ENCODE peak calls at places on chromosome 21, in four cellular contexts. One of them, this sample, is unnamed.

GRCh38 chr21:31866077-31866511 is 6.7 kb upstream of the HUNK start:
- DNase-seq in H1: peak; percentile 82
- DNase-seq in GM12878: no peak
- DNase-seq in K562: peak; percentile 82
- DNase-seq in this sample: peak; percentile 65

GRCh38 chr21:39696620-39697019 is 48.4 kb upstream of the IGSF5 start:
- DNase-seq in H1: no peak
- DNase-seq in GM12878: no peak
- DNase-seq in K562: no peak
- DNase-seq in this sample: no peak

GRCh38 chr21:36075171-36075570 is 5.3 kb downstream of the CBR1 start:
- DNase-seq in K562: no peak
- DNase-seq in GM12878: no peak
- DNase-seq in H1: no peak
- DNase-seq in this sample: no peak

GRCh38 chr21:36701912-36702621 is 3.2 kb downstream of the SIM2 start:
- DNase-seq in H1: no peak
- DNase-seq in GM12878: no peak
- DNase-seq in K562: no peak
- DNase-seq in this sample: no peak

GRCh38 chr21:31252611-31253010 is 91.5 kb downstream of the TIAM1 start:
- DNase-seq in K562: no peak
- DNase-seq in H1: no peak
- DNase-seq in GM12878: no peak
- DNase-seq in this sample: no peak

GRCh38 chr21:38742580-38743260 is 63.0 kb upstream of the ETS2 start:
- DNase-seq in H1: no peak
- DNase-seq in K562: no peak
- DNase-seq in GM12878: no peak
- DNase-seq in this sample: no peak

GRCh38 chr21:46116189-46116845 is 18.4 kb downstream of the COL6A2 start:
- DNase-seq in GM12878: no peak
- DNase-seq in H1: no peak
- DNase-seq in K562: no peak
- DNase-seq in this sample: no peak

GRCh38 chr21:20943476-20944085 is 54.6 kb upstream of the NCAM2 start:
- DNase-seq in K562: no peak
- DNase-seq in GM12878: no peak
- DNase-seq in H1: no peak
- DNase-seq in this sample: no peak

GRCh38 chr21:30831194-30831765 is 1.7 kb upstream of the KRTAP7-1 start:
- DNase-seq in GM12878: no peak
- DNase-seq in K562: peak; percentile 59
- DNase-seq in H1: peak; percentile 21
- DNase-seq in this sample: peak; percentile 2

GRCh38 chr21:26884436-26884835 is 39.2 kb upstream of the ADAMTS1 start:
- DNase-seq in GM12878: no peak
- DNase-seq in H1: no peak
- DNase-seq in K562: no peak
- DNase-seq in this sample: no peak

GRCh38 chr21:29309703-29310102 is 11.0 kb downstream of the BACH1 start:
- DNase-seq in K562: no peak
- DNase-seq in GM12878: no peak
- DNase-seq in H1: no peak
- DNase-seq in this sample: no peak

GRCh38 chr21:32994305-32994704 is 31.4 kb upstream of the OLIG2 start:
- DNase-seq in GM12878: no peak
- DNase-seq in K562: peak; percentile 23
- DNase-seq in H1: no peak
- DNase-seq in this sample: no peak

GRCh38 chr21:24634749-24635148 is 972.5 kb downstream of the MRPL39 start:
- DNase-seq in GM12878: no peak
- DNase-seq in K562: no peak
- DNase-seq in H1: no peak
- DNase-seq in this sample: no peak

GRCh38 chr21:44049182-44049581 is 37.1 kb downstream of the TRAPPC10 start:
- DNase-seq in GM12878: no peak
- DNase-seq in K562: no peak
- DNase-seq in H1: no peak
- DNase-seq in this sample: no peak
- TF ChIP-seq CTCF in GM12878: no peak
- TF ChIP-seq CTCF in K562: no peak
- TF ChIP-seq CTCF in H1: no peak
- TF ChIP-seq CTCF in this sample: no peak

GRCh38 chr21:44568261-44568660 is 5.3 kb upstream of the KRTAP10-4 start:
- DNase-seq in K562: no peak
- DNase-seq in GM12878: no peak
- DNase-seq in H1: no peak
- DNase-seq in this sample: no peak
- H2AFZ ChIP-seq in K562: no peak overlapping the region
- H2AFZ ChIP-seq in GM12878: no peak overlapping the region
- H2AFZ ChIP-seq in H1: no peak overlapping the region
- H2AFZ ChIP-seq in this sample: no peak overlapping the region

GRCh38 chr21:42040411-42041180 is 30.4 kb upstream of the ZBTB21 start:
- DNase-seq in H1: no peak
- DNase-seq in K562: no peak
- DNase-seq in GM12878: no peak
- DNase-seq in this sample: peak; percentile 67
- TF ChIP-seq KDM1A in H1: no peak
- TF ChIP-seq KDM1A in K562: no peak
- TF ChIP-seq KDM1A in GM12878: no peak
- TF ChIP-seq KDM1A in this sample: no peak

DNA sequence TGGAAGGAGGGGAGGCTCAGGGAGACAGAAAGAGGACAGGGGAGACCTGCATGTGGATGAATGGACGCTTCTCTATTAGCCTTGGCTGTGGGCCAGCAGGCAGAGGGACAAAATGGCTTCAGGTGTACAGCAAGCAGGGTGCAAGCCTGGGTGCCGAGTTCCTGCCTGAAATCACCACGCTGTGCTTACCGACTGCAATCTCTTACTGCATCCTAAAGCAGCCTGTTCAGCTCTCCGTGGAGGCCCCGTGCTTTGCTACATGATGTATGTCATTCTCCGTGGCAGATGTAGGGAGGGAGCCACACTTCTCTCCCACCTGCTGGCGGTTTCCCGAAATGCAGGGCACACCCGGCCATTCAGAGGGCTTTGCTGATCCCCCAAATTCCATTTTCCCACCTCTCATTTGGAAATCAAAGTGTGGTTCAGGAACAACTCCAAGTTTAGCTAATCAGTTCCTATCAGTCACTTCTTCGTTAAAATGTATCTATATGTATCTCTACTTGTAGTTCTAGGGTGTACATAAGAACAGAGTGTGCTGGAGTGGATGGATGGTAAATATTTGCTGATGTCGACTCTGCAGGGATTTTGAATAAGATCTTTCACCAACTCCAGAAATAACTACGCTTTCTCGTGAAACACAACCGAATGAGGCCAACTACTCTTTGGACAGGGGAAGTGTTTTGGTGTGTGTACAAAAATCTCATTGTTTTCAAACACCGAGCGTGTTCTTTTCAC is 122.3 kb upstream of the BACE2 start:
- DNase-seq in GM12878: no peak
- DNase-seq in K562: peak; percentile 32
- DNase-seq in H1: peak; percentile 9
- DNase-seq in this sample: peak; percentile 5
- TF ChIP-seq CTCF in GM12878: no peak
- TF ChIP-seq CTCF in K562: peak; percentile 7
- TF ChIP-seq CTCF in H1: peak; percentile 74
- TF ChIP-seq CTCF in this sample: peak; percentile 41

DNA sequence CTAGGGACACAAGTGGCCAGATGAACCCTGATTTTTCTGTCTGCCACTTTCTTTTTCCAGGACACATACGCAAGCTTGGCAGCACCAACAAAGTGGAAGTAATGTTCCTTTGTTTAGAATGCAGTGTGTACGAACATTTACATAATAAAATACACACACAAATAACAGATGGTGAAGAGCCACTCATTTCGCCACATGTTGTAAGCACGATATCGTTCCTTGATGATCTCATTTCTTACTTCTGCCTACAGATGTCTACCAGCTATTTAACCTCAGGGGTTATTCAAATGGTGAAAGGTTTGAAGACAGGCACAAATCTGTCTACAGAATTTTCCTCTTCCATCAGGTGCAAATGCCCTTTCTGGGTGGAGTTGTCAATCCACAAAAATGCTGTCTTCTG is 670.1 kb upstream of the CXADR start:
- DNase-seq in K562: no peak
- DNase-seq in H1: no peak
- DNase-seq in GM12878: no peak
- DNase-seq in this sample: no peak
- H2AFZ ChIP-seq in K562: no peak overlapping the region
- H2AFZ ChIP-seq in H1: peak overlapping the region; percentile 6
- H2AFZ ChIP-seq in GM12878: no peak overlapping the region
- H2AFZ ChIP-seq in this sample: no peak overlapping the region

GRCh38 chr21:44428281-44428942 is 26.9 kb upstream of the LRRC3 start:
- DNase-seq in GM12878: no peak
- DNase-seq in K562: peak; percentile 86
- DNase-seq in H1: peak; percentile 77
- DNase-seq in this sample: peak; percentile 26
- TF ChIP-seq KDM1A in GM12878: no peak
- TF ChIP-seq KDM1A in K562: no peak
- TF ChIP-seq KDM1A in H1: no peak
- TF ChIP-seq KDM1A in this sample: no peak